ENCODE peak calls at places on chromosome 13, in four cellular contexts. O is transverse colon, Z is colonic mucosa, I is thoracic aorta. E is an unnamed sample.

GRCh38 chr13:85255978-85256377 is 543.2 kb downstream of the SLITRK6 start:
- DNase-seq in I (no peak), O (no peak), Z (no peak), E (no peak)

GRCh38 chr13:46062190-46062589 is 9.6 kb upstream of the ZC3H13 start:
- DNase-seq in O (no peak), I (no peak), Z (no peak), E (no peak)

GRCh38 chr13:52195052-52195837 is 35.8 kb upstream of the NEK3 start:
- DNase-seq in I (peak; percentile 53), Z (peak; percentile 69), O (peak; percentile 79), E (peak; percentile 30)

GRCh38 chr13:91572944-91573535 is 174.6 kb downstream of the GPC5 start:
- DNase-seq in Z (no peak), O (no peak), I (no peak), E (no peak)

GRCh38 chr13:51793570-51794273 is 10.2 kb downstream of the DHRS12 start:
- DNase-seq in Z (no peak), I (no peak), O (no peak), E (no peak)

GRCh38 chr13:63139277-63139676 is 1723.6 kb upstream of the PCDH20 start:
- DNase-seq in Z (no peak), O (no peak), I (no peak), E (no peak)

GRCh38 chr13:98826156-98826555 is 73.7 kb upstream of the SLC15A1 start:
- DNase-seq in I (no peak), Z (no peak), O (no peak), E (no peak)

GRCh38 chr13:59542303-59542702 is 621.4 kb downstream of the DIAPH3 start:
- DNase-seq in Z (no peak), O (no peak), I (no peak), E (no peak)

GRCh38 chr13:97235549-97236206 is 13.5 kb downstream of the MBNL2 start:
- DNase-seq in Z (peak; percentile 86), I (no peak), O (peak; percentile 71), E (no peak)

GRCh38 chr13:114112231-114112825 is 20.1 kb downstream of the RASA3 start:
- DNase-seq in O (peak; percentile 6), I (no peak), Z (no peak), E (no peak)

GRCh38 chr13:114107686-114108081 is 24.7 kb downstream of the RASA3 start:
- DNase-seq in Z (no peak), O (peak; percentile 8), I (no peak), E (peak; percentile 6)

GRCh38 chr13:23673867-23674605 is 103.8 kb downstream of the TNFRSF19 start:
- DNase-seq in I (no peak), Z (no peak), O (no peak), E (no peak)

GRCh38 chr13:61350351-61350750 is 65.3 kb downstream of the PCDH20 start:
- DNase-seq in Z (no peak), I (no peak), O (no peak), E (no peak)

GRCh38 chr13:89862691-89863036 is 1484.8 kb upstream of the MIR17HG start:
- DNase-seq in I (no peak), O (no peak), Z (no peak), E (no peak)

GRCh38 chr13:109787135-109787954 is 962 bp upstream of the IRS2 start:
- DNase-seq in Z (peak; percentile 45), I (no peak), O (peak; percentile 36), E (peak; percentile 35)

GRCh38 chr13:73341748-73342147 is 282.9 kb downstream of the KLF5 start:
- DNase-seq in I (no peak), Z (no peak), O (no peak), E (no peak)

GRCh38 chr13:21909331-21909730 is 238.5 kb downstream of the FGF9 start:
- DNase-seq in Z (no peak), I (no peak), O (no peak), E (no peak)

GRCh38 chr13:35822666-35823065 is 308.5 kb downstream of the DCLK1 start:
- DNase-seq in O (no peak), Z (no peak), I (no peak), E (no peak)

GRCh38 chr13:58151452-58151851 is 519.9 kb downstream of the PCDH17 start:
- DNase-seq in I (no peak), O (no peak), Z (no peak), E (no peak)

GRCh38 chr13:27797228-27797624 is 4.9 kb downstream of the GSX1 start:
- DNase-seq in I (no peak), O (no peak), Z (no peak), E (no peak)

GRCh38 chr13:76148926-76149325 is 512.8 kb downstream of the LMO7 start:
- DNase-seq in O (no peak), I (no peak), Z (no peak), E (no peak)

GRCh38 chr13:49669735-49670309 is 21.5 kb downstream of the EBPL start:
- DNase-seq in O (peak; percentile 60), I (no peak), Z (peak; percentile 40), E (peak; percentile 16)

GRCh38 chr13:20997301-20998061 is 63.9 kb downstream of the LATS2 start:
- DNase-seq in Z (no peak), I (no peak), O (no peak), E (no peak)

GRCh38 chr13:73273737-73274136 is 214.9 kb downstream of the KLF5 start:
- DNase-seq in I (no peak), O (no peak), Z (no peak), E (no peak)

GRCh38 chr13:33466262-33466661 is 180.7 kb upstream of the STARD13 start:
- DNase-seq in I (no peak), O (no peak), Z (no peak), E (no peak)

GRCh38 chr13:93942016-93942415 is 537.5 kb downstream of the DCT start:
- DNase-seq in O (no peak), I (no peak), Z (no peak), E (no peak)

GRCh38 chr13:72986197-72986596 is 72.6 kb upstream of the KLF5 start:
- DNase-seq in I (no peak), Z (no peak), O (no peak), E (no peak)

GRCh38 chr13:51475727-51476521 is 23.1 kb upstream of the INTS6 start:
- DNase-seq in I (no peak), Z (no peak), O (no peak), E (no peak)

GRCh38 chr13:23674795-23675640 is 104.8 kb downstream of the TNFRSF19 start:
- DNase-seq in Z (no peak), I (no peak), O (no peak), E (no peak)

GRCh38 chr13:51113969-51114368 is 2.9 kb upstream of the C13orf42 start:
- DNase-seq in O (no peak), Z (no peak), I (no peak), E (no peak)

GRCh38 chr13:83937579-83937978 is 55.3 kb upstream of the SLITRK1 start:
- DNase-seq in I (no peak), O (no peak), Z (no peak), E (no peak)

GRCh38 chr13:66443926-66444325 is 786.2 kb downstream of the PCDH9 start:
- DNase-seq in I (no peak), O (no peak), Z (no peak), E (no peak)

GRCh38 chr13:29958476-29958875 is 108.1 kb upstream of the UBL3 start:
- DNase-seq in O (no peak), Z (no peak), I (no peak), E (peak; percentile 26)

GRCh38 chr13:42581427-42581826 is 7.5 kb downstream of the TNFSF11 start:
- DNase-seq in Z (no peak), I (no peak), O (no peak), E (no peak)

GRCh38 chr13:112773601-112774447 is 84.0 kb downstream of the ATP11A start:
- DNase-seq in O (no peak), Z (no peak), I (no peak), E (no peak)
- H3K27ac ChIP-seq in O (no peak overlapping the region), Z (no peak overlapping the region), I (no peak overlapping the region), E (no peak overlapping the region)

GRCh38 chr13:112077729-112078128 is 10.8 kb downstream of the SOX1 start:
- DNase-seq in O (no peak), I (no peak), Z (no peak), E (no peak)

GRCh38 chr13:112078216-112078615 is 11.3 kb downstream of the SOX1 start:
- DNase-seq in Z (no peak), O (no peak), I (no peak), E (no peak)

GRCh38 chr13:112074139-112074710 is 7.3 kb downstream of the SOX1 start:
- DNase-seq in O (no peak), I (no peak), Z (no peak), E (no peak)

GRCh38 chr13:112079696-112080095 is 12.7 kb downstream of the SOX1 start:
- DNase-seq in O (no peak), I (no peak), Z (no peak), E (no peak)

GRCh38 chr13:112078879-112079526 is 12.1 kb downstream of the SOX1 start:
- DNase-seq in O (no peak), I (no peak), Z (no peak), E (no peak)
- H3K27ac ChIP-seq in O (no peak overlapping the region), I (no peak overlapping the region), Z (no peak overlapping the region), E (no peak overlapping the region)

DNA sequence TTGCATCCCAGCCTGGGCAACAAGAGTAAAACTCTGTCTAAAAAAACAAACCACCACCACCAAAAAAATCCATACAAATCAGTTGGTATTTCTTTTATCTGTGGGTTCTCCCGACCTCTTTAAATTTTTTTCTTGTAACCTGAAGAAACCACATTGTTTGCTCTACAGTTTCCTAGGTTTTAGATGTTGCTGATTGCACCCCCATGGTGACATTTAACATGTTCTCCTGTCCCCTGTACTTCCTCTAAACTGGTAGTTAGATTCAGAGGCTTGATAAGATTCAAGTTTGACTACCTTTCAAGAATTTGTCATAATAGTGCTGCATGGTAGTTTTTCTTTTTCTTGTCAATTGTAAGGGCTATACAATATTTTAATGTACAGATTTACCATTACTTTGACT is 24.0 kb downstream of the ALG5 start:
- DNase-seq in O (no peak), I (no peak), Z (no peak), E (no peak)
- H3K27ac ChIP-seq in O (no peak overlapping the region), I (no peak overlapping the region), Z (no peak overlapping the region), E (no peak overlapping the region)

DNA sequence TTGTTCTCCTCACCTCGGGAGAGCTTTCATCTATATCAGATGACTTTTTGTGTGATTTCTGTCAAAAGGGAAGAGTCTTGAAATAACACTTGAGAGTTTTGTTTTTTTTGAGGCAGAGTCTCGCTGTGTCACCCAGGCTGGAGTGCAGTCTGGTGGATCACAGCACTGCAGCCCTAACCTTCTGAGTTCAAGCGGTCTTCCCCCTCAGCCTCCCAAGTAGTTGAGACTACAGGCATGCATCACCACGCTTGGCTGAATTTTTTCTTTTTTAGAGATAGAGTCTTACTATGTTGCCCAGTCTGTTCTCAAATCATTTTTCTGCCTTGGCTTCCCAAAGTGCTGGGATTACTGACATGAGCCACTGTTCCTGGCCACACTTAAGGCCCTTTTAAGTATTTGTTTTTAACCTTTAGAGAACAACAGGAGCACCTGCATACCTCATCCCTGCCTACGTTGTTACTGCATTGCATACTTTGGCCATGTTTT is 11.4 kb downstream of the NDFIP2 start:
- DNase-seq in O (no peak), Z (no peak), I (no peak), E (no peak)
- H3K27ac ChIP-seq in O (peak overlapping the region; percentile 53), Z (no peak overlapping the region), I (no peak overlapping the region), E (no peak overlapping the region)

E was measured in CD8-positive, alpha-beta T cell.